ENCODE peak calls at places on chromosome 6, in four cellular contexts. One of them, this sample, is unnamed.

GRCh38 chr6:166757226-166758135 is 130.4 kb upstream of the RPS6KA2 start:
- DNase-seq in lower leg skin: no peak
- DNase-seq in H1: no peak
- DNase-seq in transverse colon: no peak
- DNase-seq in this sample: no peak

GRCh38 chr6:14598017-14598864 is 480.7 kb downstream of the CD83 start:
- DNase-seq in H1: no peak
- DNase-seq in transverse colon: no peak
- DNase-seq in lower leg skin: no peak
- DNase-seq in this sample: no peak

GRCh38 chr6:111692327-111693164 is 86.9 kb upstream of the TRAF3IP2 start:
- DNase-seq in lower leg skin: no peak
- DNase-seq in H1: no peak
- DNase-seq in transverse colon: peak
- DNase-seq in this sample: no peak

GRCh38 chr6:28866342-28867077 is 57.3 kb downstream of the TRIM27 start:
- DNase-seq in transverse colon: peak
- DNase-seq in H1: peak
- DNase-seq in lower leg skin: peak
- DNase-seq in this sample: peak

GRCh38 chr6:10403385-10404106 is 11.3 kb downstream of the TFAP2A start:
- DNase-seq in H1: no peak
- DNase-seq in lower leg skin: no peak
- DNase-seq in transverse colon: no peak
- DNase-seq in this sample: no peak

GRCh38 chr6:92114091-92114490 is 1305.3 kb downstream of the EPHA7 start:
- DNase-seq in H1: no peak
- DNase-seq in lower leg skin: no peak
- DNase-seq in transverse colon: no peak
- DNase-seq in this sample: no peak

GRCh38 chr6:136548582-136549330 is 1.5 kb downstream of the MAP7 start:
- DNase-seq in H1: no peak
- DNase-seq in lower leg skin: no peak
- DNase-seq in transverse colon: no peak
- DNase-seq in this sample: no peak

GRCh38 chr6:101402618-101403002 is 9.1 kb downstream of the GRIK2 start:
- DNase-seq in H1: peak
- DNase-seq in transverse colon: no peak
- DNase-seq in lower leg skin: no peak
- DNase-seq in this sample: no peak

GRCh38 chr6:35718911-35719381 is 17.9 kb upstream of the ARMC12 start:
- DNase-seq in lower leg skin: peak
- DNase-seq in transverse colon: no peak
- DNase-seq in H1: no peak
- DNase-seq in this sample: peak

GRCh38 chr6:35719830-35720733 is 16.8 kb upstream of the ARMC12 start:
- DNase-seq in H1: peak
- DNase-seq in transverse colon: peak
- DNase-seq in lower leg skin: peak
- DNase-seq in this sample: peak

GRCh38 chr6:35717449-35718353 is 19.1 kb upstream of the ARMC12 start:
- DNase-seq in lower leg skin: peak
- DNase-seq in H1: no peak
- DNase-seq in transverse colon: no peak
- DNase-seq in this sample: no peak

GRCh38 chr6:35718354-35718695 is 18.5 kb upstream of the ARMC12 start:
- DNase-seq in transverse colon: no peak
- DNase-seq in lower leg skin: no peak
- DNase-seq in H1: no peak
- DNase-seq in this sample: no peak

GRCh38 chr6:35719407-35719829 is 17.4 kb upstream of the ARMC12 start:
- DNase-seq in H1: no peak
- DNase-seq in lower leg skin: peak
- DNase-seq in transverse colon: no peak
- DNase-seq in this sample: no peak
- TF ChIP-seq POLR2A in H1: no peak
- TF ChIP-seq POLR2A in lower leg skin: no peak
- TF ChIP-seq POLR2A in transverse colon: no peak
- TF ChIP-seq POLR2A in this sample: no peak

DNA sequence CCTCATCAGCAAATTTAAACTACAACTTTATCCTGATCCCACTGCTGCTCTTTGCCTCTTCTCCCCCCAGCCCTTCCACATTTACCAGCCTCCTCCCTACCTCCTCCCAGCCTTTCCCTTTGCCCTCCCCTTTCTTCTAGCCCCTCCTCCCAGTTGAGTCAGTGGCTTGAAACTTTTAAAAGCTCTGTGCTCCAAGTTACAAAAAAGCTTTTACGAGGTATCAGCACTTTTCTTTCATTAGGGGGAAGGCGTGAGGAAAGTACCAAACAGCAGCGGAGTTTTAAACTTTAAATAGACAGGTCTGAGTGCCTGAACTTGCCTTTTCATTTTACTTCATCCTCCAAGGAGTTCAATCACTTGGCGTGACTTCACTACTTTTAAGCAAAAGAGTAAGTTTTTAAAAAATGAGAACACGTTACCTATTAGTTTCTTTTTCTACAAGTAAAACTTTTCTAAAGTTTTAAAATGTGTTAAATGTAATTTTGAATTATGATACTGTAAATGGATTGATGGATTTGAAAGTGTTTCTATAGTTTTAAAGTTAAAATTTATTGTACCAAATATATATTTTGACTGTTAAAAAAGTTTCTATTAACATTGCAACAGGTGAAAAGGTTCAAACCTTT is at the start of gene GJA1:
- DNase-seq in transverse colon: peak
- DNase-seq in H1: no peak
- DNase-seq in lower leg skin: no peak
- DNase-seq in this sample: peak
- TF ChIP-seq POLR2A in transverse colon: peak
- TF ChIP-seq POLR2A in H1: peak
- TF ChIP-seq POLR2A in lower leg skin: no peak
- TF ChIP-seq POLR2A in this sample: peak

GRCh38 chr6:108260126-108260808 is 573 bp downstream of the SNX3 start:
- DNase-seq in lower leg skin: peak
- DNase-seq in transverse colon: peak
- DNase-seq in H1: peak
- DNase-seq in this sample: no peak

GRCh38 chr6:108263371-108263770 is 2.5 kb upstream of the SNX3 start:
- DNase-seq in transverse colon: no peak
- DNase-seq in H1: no peak
- DNase-seq in lower leg skin: no peak
- DNase-seq in this sample: no peak

DNA sequence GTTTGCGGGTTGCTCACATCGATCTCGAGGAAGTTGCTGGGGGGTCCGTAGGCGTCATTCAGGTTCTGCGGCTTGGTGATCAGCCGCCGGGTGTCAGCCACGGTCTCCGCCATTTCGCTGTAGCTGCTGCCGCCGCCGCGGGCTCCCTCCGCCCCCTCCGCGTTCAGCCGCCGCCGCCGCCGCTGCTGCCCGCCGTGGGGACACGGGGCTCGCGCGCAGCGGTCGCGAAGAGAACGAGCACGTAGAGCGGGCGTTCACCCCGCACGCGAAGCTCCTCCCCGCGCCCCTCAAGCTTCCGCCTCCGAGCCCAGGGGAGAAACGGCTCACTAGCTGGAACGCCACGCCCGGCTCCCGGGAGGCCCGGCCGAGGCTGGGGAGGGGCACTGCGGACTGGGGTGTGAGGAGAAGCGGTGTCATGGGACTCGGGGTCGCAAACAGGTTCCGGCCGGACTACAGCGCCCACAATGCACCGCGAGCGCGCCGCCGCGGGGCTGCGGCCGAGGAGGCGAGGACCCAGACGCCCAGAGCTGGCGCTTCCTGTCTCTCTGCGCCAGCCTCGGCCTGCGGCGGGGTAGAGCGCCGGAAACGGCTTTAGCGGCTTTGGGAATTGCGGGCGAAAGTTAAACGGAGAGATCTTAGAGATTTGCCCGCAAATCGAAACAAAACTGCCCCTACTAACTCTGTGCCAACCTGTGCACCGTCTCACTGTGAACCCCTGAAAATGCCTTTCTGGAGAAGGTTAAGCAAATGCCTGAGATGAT is at the start of gene SNX3:
- DNase-seq in transverse colon: peak
- DNase-seq in H1: peak
- DNase-seq in lower leg skin: peak
- DNase-seq in this sample: peak
- TF ChIP-seq POLR2A in transverse colon: peak
- TF ChIP-seq POLR2A in H1: peak
- TF ChIP-seq POLR2A in lower leg skin: peak
- TF ChIP-seq POLR2A in this sample: peak

GRCh38 chr6:24980507-24981384 is 45.0 kb upstream of the RIPOR2 start:
- DNase-seq in lower leg skin: no peak
- DNase-seq in H1: peak
- DNase-seq in transverse colon: no peak
- DNase-seq in this sample: no peak
- TF ChIP-seq POLR2A in lower leg skin: no peak
- TF ChIP-seq POLR2A in H1: peak
- TF ChIP-seq POLR2A in transverse colon: no peak
- TF ChIP-seq POLR2A in this sample: no peak

GRCh38 chr6:158536891-158537798 is 22.7 kb upstream of the TMEM181 start:
- DNase-seq in lower leg skin: no peak
- DNase-seq in H1: peak
- DNase-seq in transverse colon: peak
- DNase-seq in this sample: peak

GRCh38 chr6:158543606-158544185 is 16.2 kb upstream of the TMEM181 start:
- DNase-seq in transverse colon: no peak
- DNase-seq in H1: no peak
- DNase-seq in lower leg skin: peak
- DNase-seq in this sample: no peak

GRCh38 chr6:158536084-158536890 is 23.6 kb upstream of the TMEM181 start:
- DNase-seq in transverse colon: peak
- DNase-seq in lower leg skin: peak
- DNase-seq in H1: peak
- DNase-seq in this sample: peak

GRCh38 chr6:158538741-158539140 is 21.1 kb upstream of the TMEM181 start:
- DNase-seq in transverse colon: no peak
- DNase-seq in H1: no peak
- DNase-seq in lower leg skin: no peak
- DNase-seq in this sample: no peak

DNA sequence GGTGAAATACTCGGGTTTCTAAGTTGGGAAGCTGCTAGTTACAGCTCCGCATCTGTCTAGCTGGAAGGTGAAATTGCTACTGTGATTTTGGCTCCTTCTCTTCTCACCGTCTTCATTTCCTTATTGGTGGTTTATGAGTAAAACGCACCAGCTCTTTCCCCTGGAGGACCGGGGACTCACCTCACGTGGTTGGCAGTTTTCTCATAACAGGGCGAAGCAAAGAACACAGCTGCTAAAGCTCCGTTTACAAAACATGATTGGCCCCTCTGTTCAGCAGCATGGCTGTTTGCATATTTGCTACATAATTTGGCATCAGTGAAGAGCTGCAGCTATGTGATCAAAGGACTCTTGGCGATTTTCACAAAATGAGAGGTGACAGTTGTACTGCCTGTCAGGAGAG is 20.5 kb upstream of the TMEM181 start:
- DNase-seq in H1: no peak
- DNase-seq in transverse colon: no peak
- DNase-seq in lower leg skin: no peak
- DNase-seq in this sample: no peak
- TF ChIP-seq POLR2A in H1: no peak
- TF ChIP-seq POLR2A in transverse colon: no peak
- TF ChIP-seq POLR2A in lower leg skin: no peak
- TF ChIP-seq POLR2A in this sample: no peak

This sample was measured in ovary.